ENCODE peak calls at places on chromosomes 5 and 9, in four cellular contexts. H is IMR-90, T is ovary, Z is breast epithelium. X is an unnamed sample.
A peak's percentile ranks its signal among the peaks of the same experiment; 100 is the strongest.

GRCh38 chr5:160792281-160792680 is 59.7 kb downstream of the ATP10B start:
- DNase-seq in Z (no peak), T (no peak), H (no peak), X (no peak)

GRCh38 chr9:121297414-121297813 is 29.5 kb downstream of the GSN start:
- DNase-seq in H (no peak), Z (no peak), T (no peak), X (no peak)

GRCh38 chr9:129714393-129715051 is 38.3 kb downstream of the PTGES start:
- DNase-seq in T (no peak), Z (no peak), H (no peak), X (no peak)

GRCh38 chr9:83013261-83013610 is 49.7 kb downstream of the RASEF start:
- DNase-seq in H (peak; percentile 83), Z (no peak), T (no peak), X (no peak)

GRCh38 chr9:71665247-71665646 is 103.1 kb downstream of the CEMIP2 start:
- DNase-seq in Z (no peak), H (no peak), T (no peak), X (no peak)

GRCh38 chr5:180670586-180671359 is 21.4 kb upstream of the FLT4 start:
- DNase-seq in H (peak; percentile 37), T (no peak), Z (peak; percentile 22), X (no peak)

GRCh38 chr5:53479656-53480473 is 564 bp upstream of the FST start:
- DNase-seq in T (peak; percentile 68), H (peak; percentile 73), Z (no peak), X (no peak)

GRCh38 chr9:31335529-31336234 is 1048.8 kb upstream of the ACO1 start:
- DNase-seq in H (no peak), T (no peak), Z (no peak), X (no peak)

GRCh38 chr9:120935383-120935857 is 8.8 kb upstream of the TRAF1 start:
- DNase-seq in H (peak; percentile 91), T (peak; percentile 98), Z (peak; percentile 100), X (peak; percentile 96)

GRCh38 chr5:5492087-5492933 is 69.8 kb downstream of the ICE1 start:
- DNase-seq in T (no peak), H (peak; percentile 61), Z (no peak), X (no peak)

GRCh38 chr5:5497132-5497748 is 74.8 kb downstream of the ICE1 start:
- DNase-seq in H (peak; percentile 57), Z (no peak), T (peak; percentile 57), X (no peak)

GRCh38 chr5:5490774-5491347 is 68.4 kb downstream of the ICE1 start:
- DNase-seq in T (no peak), Z (no peak), H (no peak), X (no peak)

DNA sequence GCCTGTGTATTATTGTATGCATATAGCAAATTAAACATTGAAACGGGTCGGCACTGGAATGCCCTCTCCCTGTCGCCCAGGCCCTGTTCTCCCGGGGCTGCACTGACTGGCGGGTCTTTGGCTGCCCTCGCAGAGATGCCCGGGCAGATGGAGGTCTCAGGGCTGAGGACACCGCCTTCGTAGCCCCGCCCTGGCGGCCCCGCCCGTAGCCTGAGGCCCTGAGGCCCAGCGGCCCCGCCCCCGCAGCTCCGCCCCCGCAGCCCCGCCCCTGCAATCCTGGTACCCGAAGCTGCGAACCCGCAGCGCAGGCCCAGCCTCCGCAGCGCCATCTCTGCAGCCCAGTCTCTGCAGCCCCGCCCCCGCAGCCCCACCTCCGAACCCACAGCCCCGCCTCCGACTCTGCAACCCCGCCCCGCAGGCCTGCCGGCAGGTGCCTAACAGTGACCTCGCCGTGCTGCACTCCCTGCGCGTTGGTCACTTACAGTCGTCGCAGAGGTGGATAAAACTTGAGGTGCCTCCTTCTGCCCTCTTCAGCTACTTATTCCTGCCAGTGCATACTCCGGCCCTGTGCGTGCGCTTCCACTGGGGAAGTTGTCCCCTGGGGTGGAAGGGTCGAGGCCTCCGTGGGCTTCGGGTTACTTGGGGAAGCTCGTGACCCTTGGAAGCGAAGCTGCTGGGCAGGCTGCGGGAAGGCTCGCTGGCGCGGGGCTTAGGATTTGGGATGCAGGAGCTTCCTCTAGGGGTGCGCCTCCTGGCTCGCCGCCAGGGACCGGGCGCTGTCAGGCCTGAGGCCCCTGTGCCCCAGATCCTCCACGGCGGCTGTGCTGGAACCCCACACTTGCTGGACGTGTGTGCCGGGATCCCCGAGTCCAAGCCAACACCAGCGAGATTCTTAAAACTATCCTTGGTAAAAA is 72.3 kb downstream of the ICE1 start:
- DNase-seq in H (peak; percentile 25), Z (peak; percentile 30), T (peak; percentile 75), X (no peak)
- TF ChIP-seq CTCF in H (no peak), Z (no peak), T (no peak), X (no peak)

DNA sequence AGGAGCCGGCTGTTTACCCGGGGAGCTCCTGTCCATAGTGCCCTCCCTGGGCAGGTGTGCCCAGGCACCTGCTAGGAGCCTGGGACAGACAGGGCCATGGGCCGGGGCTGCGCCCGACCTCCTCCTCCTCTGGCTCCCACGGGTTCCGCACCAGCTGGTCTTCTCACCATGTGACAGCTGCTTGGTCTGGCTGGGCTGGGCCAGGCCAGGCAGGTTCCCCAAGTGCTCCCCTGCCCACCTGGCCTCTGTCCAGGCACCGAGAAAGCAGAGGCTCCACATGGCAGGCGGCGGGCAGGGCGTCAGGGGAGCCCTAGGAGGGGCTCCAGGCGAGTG is 60.0 kb downstream of the OLFM1 start:
- DNase-seq in T (no peak), Z (no peak), H (no peak), X (no peak)
- H3K4me3 ChIP-seq in T (no peak overlapping the region), Z (no peak overlapping the region), H (no peak overlapping the region), X (no peak overlapping the region)

GRCh38 chr9:132411091-132411508 is 1.1 kb downstream of the CFAP77 start:
- DNase-seq in Z (no peak), T (peak; percentile 42), H (peak; percentile 7), X (no peak)

GRCh38 chr9:132412089-132412488 is 2.1 kb downstream of the CFAP77 start:
- DNase-seq in T (no peak), Z (no peak), H (no peak), X (no peak)

GRCh38 chr9:132408521-132408920 is 1.5 kb upstream of the CFAP77 start:
- DNase-seq in H (no peak), T (no peak), Z (no peak), X (no peak)

GRCh38 chr9:132410642-132411041 is 631 bp downstream of the CFAP77 start:
- DNase-seq in T (no peak), H (no peak), Z (no peak), X (no peak)

DNA sequence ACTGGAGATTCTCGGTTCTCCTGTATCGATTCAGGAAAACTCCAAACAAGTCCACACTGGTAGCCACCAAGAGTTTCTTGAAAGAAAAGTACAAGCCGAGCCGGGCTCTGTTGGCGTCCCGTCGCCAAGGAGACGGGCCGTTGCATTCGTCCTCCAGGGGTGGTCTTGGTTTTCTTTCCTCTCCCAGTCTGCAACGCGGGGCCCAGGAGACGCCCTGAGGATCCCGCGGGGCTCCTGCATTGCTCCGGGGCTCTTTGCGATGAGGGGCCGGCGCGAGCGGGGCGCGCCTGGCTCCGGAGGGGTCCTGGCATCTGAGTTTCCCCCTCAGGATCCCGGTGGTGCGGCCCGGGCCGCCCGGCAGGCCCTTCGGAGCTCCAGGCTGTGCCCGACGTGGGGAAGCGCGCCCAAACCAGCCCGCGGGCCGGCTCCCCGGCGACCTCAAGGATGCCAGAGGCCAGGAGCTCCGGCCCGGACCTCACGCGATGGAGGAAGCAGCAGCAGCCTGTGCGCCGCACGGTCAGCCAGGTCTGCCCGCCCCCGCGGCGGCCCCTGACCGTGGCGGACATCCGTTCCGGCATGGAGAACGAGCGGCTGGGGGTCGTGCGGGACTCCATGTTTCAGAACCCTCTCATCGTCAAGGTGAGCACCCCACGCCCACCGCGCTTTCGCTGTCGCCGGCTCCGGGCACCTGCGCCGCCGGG is at the start of gene CFAP77:
- DNase-seq in H (peak; percentile 39), Z (no peak), T (peak; percentile 44), X (no peak)
- TF ChIP-seq POLR2A in H (no peak), Z (no peak), T (no peak), X (no peak)

DNA sequence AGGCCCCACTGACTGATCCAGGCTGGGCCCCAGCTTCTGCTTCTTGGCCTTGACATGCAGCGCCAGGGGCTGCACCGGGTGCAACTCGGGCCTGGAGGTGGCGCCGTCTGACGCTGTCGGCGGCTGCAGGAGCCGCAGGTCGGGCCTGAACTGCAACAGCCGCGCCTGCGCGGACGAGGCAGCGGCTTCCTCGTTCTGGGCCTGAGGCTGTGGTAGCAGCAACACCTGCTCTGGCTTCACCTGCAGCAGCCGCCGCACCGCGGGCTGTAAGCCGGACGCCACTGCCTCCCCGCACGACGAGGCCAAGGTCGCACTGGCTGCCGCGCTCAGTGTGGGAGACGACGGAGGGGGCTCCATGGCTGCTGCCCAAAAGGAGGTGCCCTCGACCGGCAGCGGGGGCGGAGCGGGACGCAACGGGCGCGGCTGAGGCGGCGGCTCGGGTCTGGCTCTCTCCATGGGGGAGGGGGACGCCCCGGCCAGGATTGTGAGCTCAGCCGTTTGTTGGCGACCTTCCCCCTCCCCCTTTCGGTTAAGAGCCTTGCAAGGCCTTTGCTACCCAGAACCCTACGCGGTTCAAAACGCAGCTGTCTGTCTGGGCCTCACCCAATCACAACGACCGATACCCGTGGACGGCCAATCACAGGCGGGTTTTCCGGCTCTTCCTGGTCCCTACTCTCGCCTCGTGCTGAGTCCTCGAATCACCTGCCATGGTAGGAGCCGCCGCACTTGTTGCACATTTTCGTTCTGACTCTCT is 438 bp downstream of the SOX30 start:
- DNase-seq in T (peak; percentile 39), Z (peak; percentile 27), H (no peak), X (no peak)
- TF ChIP-seq CTCF in T (no peak), Z (no peak), H (no peak), X (peak; percentile 10)